ENCODE peak calls at places on chromosomes 12 and 14, in eight cellular contexts. Y, P, N, A, G, W, D and Q are unnamed samples.

GRCh38 chr14:70004791-70005190 is 125.6 kb downstream of the SMOC1 start:
- DNase-seq in Y (no peak), P (no peak), N (no peak), A (no peak), G (no peak), W (no peak), D (no peak), Q (no peak)

GRCh38 chr14:94127330-94127729 is 2.1 kb downstream of the IFI27L2 start:
- DNase-seq in Y (no peak), P (no peak), N (no peak), A (no peak), G (no peak), W (no peak), D (no peak), Q (no peak)

GRCh38 chr14:71354801-71355200 is 447.5 kb downstream of the PCNX1 start:
- DNase-seq in Y (no peak), P (no peak), N (no peak), A (peak; percentile 47), G (peak; percentile 59), W (no peak), D (peak; percentile 25), Q (no peak)

GRCh38 chr12:14930299-14930698 is 8.0 kb downstream of the ERP27 start:
- DNase-seq in Y (no peak), P (no peak), N (no peak), A (no peak), G (no peak), W (no peak), D (peak; percentile 7), Q (no peak)

GRCh38 chr12:122081108-122081696 is 2.6 kb downstream of the MLXIP start:
- DNase-seq in Y (peak; percentile 9), P (no peak), N (no peak), A (no peak), G (no peak), W (no peak), D (peak; percentile 92), Q (no peak)

GRCh38 chr12:54159140-54159539 is 29.6 kb downstream of the SMUG1 start:
- DNase-seq in Y (peak; percentile 68), P (peak; percentile 66), N (peak; percentile 50), A (peak; percentile 80), G (peak; percentile 94), W (peak; percentile 64), D (no peak), Q (peak; percentile 75)

GRCh38 chr12:113368331-113368730 is 9.9 kb downstream of the PLBD2 start:
- DNase-seq in Y (no peak), P (no peak), N (no peak), A (no peak), G (no peak), W (no peak), D (no peak), Q (no peak)

GRCh38 chr14:80901813-80902212 is 39.7 kb downstream of the CEP128 start:
- DNase-seq in Y (no peak), P (no peak), N (no peak), A (no peak), G (no peak), W (no peak), D (no peak), Q (no peak)

GRCh38 chr12:96183734-96184370 is 10.3 kb upstream of the ELK3 start:
- DNase-seq in Y (no peak), P (no peak), N (no peak), A (no peak), G (no peak), W (no peak), D (no peak), Q (no peak)

DNA sequence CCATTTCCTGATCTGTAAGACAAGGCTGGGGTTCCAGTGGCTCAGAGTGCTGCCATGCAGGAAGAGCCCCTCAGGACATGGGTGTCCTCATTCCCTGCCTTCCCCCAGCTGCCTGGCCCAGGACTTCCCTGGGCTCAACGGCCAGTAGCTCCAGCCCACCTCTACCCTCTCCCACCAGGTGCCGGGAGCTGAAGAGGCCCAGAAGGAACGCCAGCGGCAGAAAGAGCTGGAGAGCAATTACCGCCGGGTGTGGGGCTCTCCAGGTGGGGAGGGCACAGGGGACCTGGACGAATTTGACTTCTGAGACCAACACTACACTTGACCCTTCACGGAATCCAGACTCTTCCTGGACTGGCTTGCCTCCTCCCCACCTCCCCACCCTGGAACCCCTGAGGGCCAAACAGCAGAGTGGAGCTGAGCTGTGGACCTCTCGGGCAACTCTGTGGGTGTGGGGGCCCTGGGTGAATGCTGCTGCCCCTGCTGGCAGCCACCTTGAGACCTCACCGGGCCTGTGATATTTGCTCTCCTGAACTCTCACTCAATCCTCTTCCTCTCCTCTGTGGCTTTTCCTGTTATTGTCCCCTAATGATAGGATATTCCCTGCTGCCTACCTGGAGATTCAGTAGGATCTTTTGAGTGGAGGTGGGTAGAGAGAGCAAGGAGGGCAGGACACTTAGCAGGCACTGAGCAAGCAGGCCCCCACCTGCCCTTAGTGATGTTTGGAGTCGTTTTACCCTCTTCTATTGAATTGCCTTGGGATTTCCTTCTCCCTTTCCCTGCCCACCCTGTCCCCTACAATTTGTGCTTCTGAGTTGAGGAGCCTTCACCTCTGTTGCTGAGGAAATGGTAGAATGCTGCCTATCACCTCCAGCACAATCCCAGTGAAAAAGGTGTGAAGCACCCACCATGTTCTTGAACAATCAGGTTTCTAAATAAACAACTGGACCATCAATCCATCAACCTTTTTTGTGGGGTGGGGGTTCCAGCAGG is 17.6 kb downstream of the AGAP2 start:
- DNase-seq in Y (no peak), P (no peak), N (no peak), A (no peak), G (no peak), W (no peak), D (no peak), Q (peak; percentile 2)
- TF ChIP-seq CTCF in Y (no peak), P (peak; percentile 12), N (no peak), A (no peak), G (no peak), W (no peak), D (no peak), Q (no peak)

GRCh38 chr12:93111791-93112208 is 182.7 kb upstream of the EEA1 start:
- DNase-seq in Y (no peak), P (no peak), N (no peak), A (no peak), G (no peak), W (no peak), D (no peak), Q (no peak)

GRCh38 chr12:93115646-93116045 is 186.6 kb upstream of the EEA1 start:
- DNase-seq in Y (no peak), P (no peak), N (no peak), A (no peak), G (no peak), W (no peak), D (no peak), Q (no peak)

GRCh38 chr12:93116632-93117031 is 187.5 kb upstream of the EEA1 start:
- DNase-seq in Y (no peak), P (no peak), N (no peak), A (no peak), G (no peak), W (no peak), D (no peak), Q (no peak)

GRCh38 chr12:93115198-93115601 is 186.1 kb upstream of the EEA1 start:
- DNase-seq in Y (no peak), P (no peak), N (no peak), A (no peak), G (no peak), W (peak; percentile 20), D (no peak), Q (no peak)

DNA sequence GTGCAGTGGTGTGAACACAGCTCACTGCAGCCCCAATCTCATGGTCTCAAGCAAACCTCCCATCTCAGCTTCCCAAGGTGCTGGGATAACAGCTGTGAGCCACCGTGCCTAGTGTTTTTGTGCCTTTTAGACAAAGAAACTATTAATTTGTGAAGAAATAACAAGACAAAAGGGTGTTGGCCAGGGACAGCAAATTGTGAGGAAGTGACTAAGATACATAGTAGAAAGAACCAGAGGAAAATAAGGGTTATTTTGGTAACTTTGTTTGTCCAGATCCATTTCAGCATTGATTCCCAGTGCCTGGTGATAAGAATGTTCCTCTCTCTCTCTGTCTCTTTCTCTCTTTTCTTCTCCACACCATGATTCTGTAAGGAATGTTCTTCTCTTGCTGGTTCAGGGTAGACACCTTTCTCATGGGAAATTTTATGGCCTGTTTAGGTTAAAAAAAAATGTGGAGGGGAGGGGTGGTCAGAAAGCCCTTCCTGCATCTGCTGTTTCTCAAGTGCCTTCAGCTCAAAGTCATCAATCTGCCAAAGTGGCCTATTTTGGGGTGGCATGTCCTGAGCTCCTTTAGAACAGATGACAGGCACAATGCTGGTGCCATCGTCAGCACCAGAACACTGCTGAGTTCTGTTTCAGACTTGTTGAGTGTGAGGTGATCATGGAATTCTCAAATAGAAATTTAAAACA is 184.4 kb upstream of the EEA1 start:
- DNase-seq in Y (no peak), P (no peak), N (no peak), A (no peak), G (no peak), W (no peak), D (no peak), Q (no peak)
- TF ChIP-seq EZH2phosphoT487 in Y (no peak), P (no peak), N (no peak), A (no peak), G (no peak), W (no peak), D (no peak), Q (no peak)

GRCh38 chr14:75905505-75905904 is 76.3 kb downstream of the TGFB3 start:
- DNase-seq in Y (no peak), P (no peak), N (no peak), A (no peak), G (no peak), W (no peak), D (no peak), Q (peak; percentile 41)
- H3K4me2 ChIP-seq in Y (no peak overlapping the region), P (no peak overlapping the region), N (no peak overlapping the region), A (no peak overlapping the region), G (no peak overlapping the region), W (no peak overlapping the region), D (no peak overlapping the region), Q (peak overlapping the region; percentile 10)

DNA sequence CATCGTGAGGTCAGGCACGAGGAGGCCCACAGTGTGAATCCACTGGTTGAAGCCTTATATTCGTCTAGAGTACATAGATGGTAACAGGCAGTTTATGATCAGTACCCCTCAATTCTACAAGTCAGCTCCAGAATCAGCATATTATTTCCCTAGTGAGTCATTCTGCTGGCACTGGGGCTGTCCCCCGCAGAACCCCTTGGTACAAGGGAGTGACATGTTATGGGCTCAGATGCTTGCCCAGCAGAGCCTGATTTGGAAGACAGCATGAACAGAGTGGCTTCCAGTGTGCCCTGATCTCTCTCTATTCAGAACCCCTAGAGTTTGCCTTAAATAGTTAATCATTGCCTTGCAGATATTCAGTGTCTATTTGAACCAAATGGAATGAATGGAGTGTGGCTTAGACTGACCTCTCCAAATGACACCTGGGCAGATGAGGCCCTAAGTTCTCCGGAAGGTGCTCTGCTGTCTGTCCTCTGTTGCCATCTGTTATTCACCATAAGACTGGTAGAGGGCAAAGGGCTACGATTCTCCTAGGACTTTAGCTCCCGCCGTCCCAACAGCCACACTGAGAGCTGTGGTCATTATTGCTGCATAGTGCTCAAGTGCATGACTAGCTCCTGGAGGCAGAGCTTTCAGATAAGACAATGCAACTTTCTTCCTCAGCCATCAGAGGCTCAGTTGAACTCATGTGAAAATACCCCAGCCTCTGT is 41.1 kb downstream of the CACNA2D4 start:
- DNase-seq in Y (no peak), P (no peak), N (no peak), A (no peak), G (no peak), W (no peak), D (no peak), Q (peak; percentile 5)
- TF ChIP-seq CTCF in Y (no peak), P (no peak), N (no peak), A (no peak), G (no peak), W (no peak), D (no peak), Q (no peak)

DNA sequence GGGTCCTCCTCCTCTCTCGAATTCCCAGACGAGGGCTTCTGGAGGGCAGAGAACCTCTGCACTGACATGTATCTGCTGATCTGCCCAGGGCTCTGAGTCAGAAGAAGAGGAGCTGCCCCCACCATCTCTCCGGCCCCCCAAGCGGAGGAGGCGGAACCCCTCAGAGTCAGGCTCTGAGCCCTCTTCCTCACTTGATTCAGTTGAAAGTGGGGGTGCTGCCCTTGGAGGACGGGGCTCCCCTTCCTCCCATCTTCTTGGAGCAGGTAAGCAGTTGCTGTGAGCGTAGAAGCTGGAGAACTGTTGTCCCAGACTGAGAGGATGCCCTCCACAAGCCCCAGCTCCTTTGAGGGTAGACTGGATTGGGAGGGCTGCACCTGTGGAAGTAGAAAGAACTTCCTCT is 19.8 kb downstream of the PRPF40B start:
- DNase-seq in Y (no peak), P (no peak), N (no peak), A (no peak), G (no peak), W (no peak), D (no peak), Q (no peak)
- TF ChIP-seq EZH2phosphoT487 in Y (no peak), P (no peak), N (no peak), A (no peak), G (no peak), W (no peak), D (no peak), Q (no peak)